ENCODE peak calls at places on chromosome 1, in six cellular contexts. Q is A549, R is transverse colon, S is stomach, T is esophagus muscularis mucosa, W is K562. K is an unnamed sample.

GRCh38 chr1:204336642-204337041 is 23.1 kb downstream of the PLEKHA6 start:
- DNase-seq in Q (no peak), R (no peak), S (no peak), T (no peak), W (no peak), K (no peak)

GRCh38 chr1:223188618-223189356 is 45.7 kb upstream of the TLR5 start:
- DNase-seq in Q (no peak), R (no peak), S (no peak), T (no peak), W (no peak), K (no peak)

GRCh38 chr1:4108741-4109625 is 208.9 kb upstream of the C1orf174 start:
- DNase-seq in Q (no peak), R (no peak), S (no peak), T (no peak), W (no peak), K (no peak)

GRCh38 chr1:111656093-111657017 is 36.8 kb downstream of the RAP1A start:
- DNase-seq in Q (peak), R (peak), S (no peak), T (no peak), W (peak), K (no peak)

GRCh38 chr1:213041443-213041842 is 9.6 kb upstream of the RPS6KC1 start:
- DNase-seq in Q (no peak), R (no peak), S (no peak), T (no peak), W (no peak), K (no peak)

GRCh38 chr1:160309183-160309535 is 24.2 kb upstream of the PEX19 start:
- DNase-seq in Q (no peak), R (no peak), S (no peak), T (no peak), W (no peak), K (no peak)

GRCh38 chr1:213793482-213794067 is 194.2 kb upstream of the PROX1 start:
- DNase-seq in Q (no peak), R (no peak), S (no peak), T (no peak), W (no peak), K (no peak)

GRCh38 chr1:147267711-147268110 is 25.2 kb downstream of the CHD1L start:
- DNase-seq in Q (no peak), R (no peak), S (no peak), T (no peak), W (no peak), K (no peak)

GRCh38 chr1:217895817-217896216 is 264.7 kb downstream of the SPATA17 start:
- DNase-seq in Q (no peak), R (no peak), S (no peak), T (no peak), W (no peak), K (no peak)

GRCh38 chr1:11802616-11802972 is 3.2 kb downstream of the MTHFR start:
- DNase-seq in Q (no peak), R (no peak), S (no peak), T (no peak), W (peak), K (no peak)

GRCh38 chr1:153723687-153724086 is 4.2 kb upstream of the INTS3 start:
- DNase-seq in Q (no peak), R (no peak), S (no peak), T (no peak), W (no peak), K (no peak)

GRCh38 chr1:16721871-16722641 is 18.3 kb upstream of the RNU1-4 start:
- DNase-seq in Q (no peak), R (peak), S (no peak), T (peak), W (peak), K (no peak)

GRCh38 chr1:9530320-9530719 is 8.9 kb upstream of the SLC25A33 start:
- DNase-seq in Q (no peak), R (no peak), S (no peak), T (no peak), W (no peak), K (no peak)

GRCh38 chr1:18875107-18875795 is 15.8 kb upstream of the TAS1R2 start:
- DNase-seq in Q (peak), R (peak), S (peak), T (peak), W (peak), K (peak)

GRCh38 chr1:87841332-87841731 is 512.7 kb downstream of the LMO4 start:
- DNase-seq in Q (no peak), R (no peak), S (no peak), T (no peak), W (no peak), K (no peak)

GRCh38 chr1:67726224-67726623 is 41.2 kb downstream of the GADD45A start:
- DNase-seq in Q (no peak), R (no peak), S (no peak), T (no peak), W (no peak), K (no peak)

GRCh38 chr1:184838374-184838995 is 83.8 kb upstream of the EDEM3 start:
- DNase-seq in Q (peak), R (peak), S (peak), T (peak), W (no peak), K (peak)

GRCh38 chr1:204623365-204623893 is 62.1 kb downstream of the LRRN2 start:
- DNase-seq in Q (peak), R (peak), S (no peak), T (no peak), W (peak), K (peak)

GRCh38 chr1:156146749-156147405 is 6.5 kb upstream of the SEMA4A start:
- DNase-seq in Q (no peak), R (no peak), S (peak), T (no peak), W (no peak), K (no peak)

GRCh38 chr1:101974599-101975225 is 22.0 kb downstream of the OLFM3 start:
- DNase-seq in Q (no peak), R (no peak), S (no peak), T (no peak), W (no peak), K (no peak)

GRCh38 chr1:86235859-86236258 is 79.3 kb upstream of the COL24A1 start:
- DNase-seq in Q (no peak), R (no peak), S (no peak), T (no peak), W (no peak), K (no peak)

GRCh38 chr1:181089777-181090505 is 1.4 kb downstream of the IER5 start:
- DNase-seq in Q (no peak), R (peak), S (peak), T (peak), W (peak), K (peak)

GRCh38 chr1:20507248-20507563 is 745 bp downstream of the MUL1 start:
- DNase-seq in Q (no peak), R (no peak), S (no peak), T (no peak), W (no peak), K (no peak)

GRCh38 chr1:157920748-157921147 is 72.7 kb upstream of the KIRREL1 start:
- DNase-seq in Q (no peak), R (no peak), S (no peak), T (no peak), W (no peak), K (no peak)

GRCh38 chr1:88593358-88593757 is 90.7 kb upstream of the PKN2 start:
- DNase-seq in Q (no peak), R (no peak), S (no peak), T (no peak), W (no peak), K (no peak)

GRCh38 chr1:178579095-178579494 is 66.2 kb downstream of the TEX35 start:
- DNase-seq in Q (no peak), R (no peak), S (no peak), T (no peak), W (no peak), K (no peak)

GRCh38 chr1:238658766-238659165 is 727.6 kb upstream of the CHRM3 start:
- DNase-seq in Q (no peak), R (no peak), S (no peak), T (no peak), W (no peak), K (no peak)

GRCh38 chr1:30756545-30757195 is 904 bp downstream of the LAPTM5 start:
- DNase-seq in Q (peak), R (peak), S (peak), T (peak), W (peak), K (no peak)

GRCh38 chr1:247360991-247361721 is 29.5 kb upstream of the ZNF496 start:
- DNase-seq in Q (no peak), R (peak), S (no peak), T (no peak), W (peak), K (peak)

GRCh38 chr1:2906105-2906504 is 104.6 kb upstream of the TTC34 start:
- DNase-seq in Q (no peak), R (no peak), S (no peak), T (no peak), W (no peak), K (no peak)

GRCh38 chr1:163182330-163182949 is 20.3 kb downstream of the RGS5 start:
- DNase-seq in Q (no peak), R (no peak), S (no peak), T (no peak), W (no peak), K (no peak)

GRCh38 chr1:40848530-40849189 is 13.5 kb downstream of the CITED4 start:
- DNase-seq in Q (peak), R (peak), S (peak), T (no peak), W (peak), K (peak)

GRCh38 chr1:67560580-67561285 is 124.3 kb upstream of the GADD45A start:
- DNase-seq in Q (no peak), R (no peak), S (no peak), T (no peak), W (no peak), K (no peak)

GRCh38 chr1:17313910-17314309 is 5.9 kb downstream of the PADI4 start:
- DNase-seq in Q (no peak), R (no peak), S (no peak), T (no peak), W (no peak), K (no peak)

GRCh38 chr1:145918992-145919939 is 749 bp upstream of the PEX11B start:
- DNase-seq in Q (peak), R (peak), S (peak), T (no peak), W (peak), K (peak)

GRCh38 chr1:72547412-72547811 is 265.1 kb upstream of the NEGR1 start:
- DNase-seq in Q (no peak), R (no peak), S (no peak), T (no peak), W (no peak), K (no peak)

GRCh38 chr1:164728719-164729118 is 169.7 kb downstream of the PBX1 start:
- DNase-seq in Q (no peak), R (no peak), S (no peak), T (no peak), W (no peak), K (no peak)
- TF ChIP-seq EP300 in Q (no peak), R (no peak), S (no peak), T (no peak), W (no peak), K (no peak)

DNA sequence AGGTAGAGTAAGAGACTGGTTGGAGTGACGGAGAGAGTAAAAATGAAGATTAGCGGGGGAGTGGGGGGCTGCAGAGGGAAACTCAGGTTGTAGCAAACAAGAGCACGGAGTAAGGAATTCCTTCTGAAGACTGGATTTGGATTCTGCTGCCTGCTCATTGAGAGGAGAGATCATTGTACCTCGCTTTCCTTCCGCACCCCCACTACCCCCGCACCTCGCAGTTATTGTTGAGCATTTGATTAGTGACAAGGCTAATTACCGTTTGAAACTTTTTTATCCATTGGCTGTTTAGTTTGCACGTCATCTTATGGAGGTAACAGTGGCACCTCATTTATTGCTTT is 463 bp downstream of the PRPF3 start:
- DNase-seq in Q (no peak), R (no peak), S (no peak), T (no peak), W (no peak), K (no peak)
- TF ChIP-seq EP300 in Q (no peak), R (no peak), S (no peak), T (no peak), W (no peak), K (no peak)

DNA sequence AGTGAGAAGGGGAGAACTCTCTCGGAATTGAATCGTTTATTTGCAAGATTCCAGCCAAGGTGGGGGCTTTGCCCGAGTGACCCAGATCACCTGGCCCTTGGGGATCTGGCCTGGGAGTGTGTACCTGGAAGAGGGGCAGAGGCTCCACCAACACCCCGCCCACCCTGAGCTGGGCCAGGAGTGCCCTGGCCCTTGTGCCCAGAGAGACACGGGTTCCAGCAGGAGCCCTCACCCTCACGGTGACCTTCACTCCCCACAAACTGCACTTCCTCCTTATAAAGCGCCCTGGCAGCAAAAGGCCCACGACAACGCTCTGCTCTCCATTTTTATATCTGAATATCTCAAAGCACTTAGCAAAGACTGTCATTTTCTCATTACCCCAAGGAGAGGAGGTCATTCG is 16.6 kb downstream of the CASZ1 start:
- DNase-seq in Q (no peak), R (peak), S (no peak), T (no peak), W (no peak), K (no peak)
- TF ChIP-seq EP300 in Q (no peak), R (no peak), S (no peak), T (no peak), W (no peak), K (no peak)

DNA sequence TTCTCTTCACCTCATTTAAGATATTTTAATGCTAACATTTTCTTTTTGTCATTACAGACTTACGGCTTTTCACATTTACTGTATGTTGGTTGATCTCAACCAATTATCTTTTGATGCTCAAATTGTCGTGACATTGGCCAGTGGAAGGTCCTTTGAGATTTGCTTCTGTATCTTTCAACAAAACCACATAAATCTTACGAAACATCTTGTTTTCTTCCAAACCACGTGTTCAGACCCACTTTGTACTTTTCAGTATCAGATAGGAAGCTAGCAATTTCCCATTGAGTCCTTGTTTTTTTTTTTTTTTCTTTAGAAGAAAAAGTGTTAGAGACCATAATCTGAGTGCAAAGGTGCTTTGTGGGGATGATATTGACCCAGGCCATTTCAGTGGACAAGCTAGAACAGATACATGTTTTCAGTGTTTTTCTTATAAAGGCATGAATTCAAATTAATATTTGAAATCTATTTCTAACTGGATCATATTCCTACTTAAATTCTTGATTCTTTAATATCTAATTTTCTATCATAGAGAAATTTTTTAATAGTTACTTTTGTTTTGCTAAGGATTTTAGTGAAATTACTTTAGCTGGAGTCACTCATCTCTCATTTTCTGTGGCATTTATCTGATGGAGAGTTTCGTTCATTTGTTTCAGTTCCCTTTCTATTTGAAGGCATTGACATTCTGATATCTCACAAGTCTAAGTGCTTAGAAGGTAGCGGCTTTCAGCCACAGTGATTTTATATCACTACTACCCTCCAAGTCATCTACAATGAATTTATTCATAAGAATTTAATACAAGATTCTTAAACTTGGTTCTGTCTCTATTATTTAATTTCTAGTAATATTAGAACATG is 26.7 kb downstream of the ATG4C start:
- DNase-seq in Q (no peak), R (no peak), S (no peak), T (no peak), W (no peak), K (no peak)
- TF ChIP-seq EP300 in Q (no peak), R (no peak), S (no peak), T (no peak), W (no peak), K (no peak)

GRCh38 chr1:155125946-155126493 is 1.7 kb upstream of the EFNA1 start:
- DNase-seq in Q (no peak), R (peak), S (peak), T (no peak), W (peak), K (peak)
- TF ChIP-seq EP300 in Q (no peak), R (peak), S (no peak), T (no peak), W (no peak), K (no peak)

GRCh38 chr1:1471389-1472045 is at the start of gene ATAD3B:
- DNase-seq in Q (no peak), R (peak), S (peak), T (peak), W (peak), K (peak)
- TF ChIP-seq EP300 in Q (no peak), R (no peak), S (no peak), T (no peak), W (peak), K (no peak)

GRCh38 chr1:81113688-81114087 is 687.0 kb upstream of the ADGRL2 start:
- DNase-seq in Q (no peak), R (no peak), S (no peak), T (no peak), W (no peak), K (no peak)
- TF ChIP-seq EP300 in Q (no peak), R (no peak), S (no peak), T (no peak), W (no peak), K (no peak)

K was measured in ovary.